ENCODE peak calls at places on chromosome 6, in four cellular contexts. E is stimulated activated CD4-positive, alpha-beta T cell treated with anti-CD3 and anti-CD28 coated beads, Interleukin-4, amount 100 ng/mL, for 48 hours; Y is HFFc6; K is naive B cell. L is an unnamed sample.

GRCh38 chr6:36752886-36753506 is 55.4 kb downstream of the RAB44 start:
- DNase-seq in Y (no peak), E (no peak), K (peak), L (no peak)

GRCh38 chr6:167647750-167648470 is 178.8 kb upstream of the AFDN start:
- DNase-seq in E (no peak), Y (no peak), K (no peak), L (no peak)

GRCh38 chr6:151154418-151154817 is 85.3 kb upstream of the AKAP12 start:
- DNase-seq in E (no peak), Y (no peak), K (no peak), L (peak)

GRCh38 chr6:136031982-136032381 is 180.5 kb downstream of the PDE7B start:
- DNase-seq in Y (peak), K (no peak), E (no peak), L (no peak)

GRCh38 chr6:57242505-57242904 is 20.4 kb upstream of the RAB23 start:
- DNase-seq in Y (peak), K (no peak), E (no peak), L (no peak)

GRCh38 chr6:95364016-95364604 is 213.2 kb upstream of the MANEA start:
- DNase-seq in K (no peak), E (no peak), Y (peak), L (no peak)

GRCh38 chr6:4125933-4126864 is 9.2 kb downstream of the ECI2 start:
- DNase-seq in Y (peak), K (no peak), E (no peak), L (no peak)

GRCh38 chr6:75791881-75792280 is 42.8 kb downstream of the MYO6 start:
- DNase-seq in Y (no peak), K (no peak), E (no peak), L (no peak)

GRCh38 chr6:110351546-110351945 is 6.6 kb downstream of the METTL24 start:
- DNase-seq in K (no peak), Y (no peak), E (no peak), L (no peak)

GRCh38 chr6:161557333-161558107 is 283.7 kb upstream of the AGPAT4 start:
- DNase-seq in Y (no peak), K (no peak), E (no peak), L (no peak)

GRCh38 chr6:128724738-128725137 is 158.2 kb upstream of the LAMA2 start:
- DNase-seq in K (no peak), Y (no peak), E (no peak), L (no peak)

GRCh38 chr6:14516947-14517346 is 399.4 kb downstream of the CD83 start:
- DNase-seq in E (no peak), Y (no peak), K (no peak), L (no peak)

GRCh38 chr6:37308084-37308817 is 45.5 kb upstream of the RNF8 start:
- DNase-seq in K (no peak), E (no peak), Y (peak), L (no peak)

GRCh38 chr6:164151762-164152161 is 737.2 kb downstream of the QKI start:
- DNase-seq in E (no peak), Y (no peak), K (no peak), L (no peak)

GRCh38 chr6:15363523-15364400 is 117.9 kb downstream of the JARID2 start:
- DNase-seq in K (peak), E (no peak), Y (no peak), L (no peak)

GRCh38 chr6:3727593-3728108 is 23.9 kb downstream of the PXDC1 start:
- DNase-seq in Y (no peak), E (no peak), K (no peak), L (no peak)

GRCh38 chr6:42345696-42346416 is 105.9 kb downstream of the TRERF1 start:
- DNase-seq in E (no peak), Y (no peak), K (no peak), L (no peak)

GRCh38 chr6:28544211-28544610 is 18.5 kb downstream of the GPX5 start:
- DNase-seq in K (no peak), E (no peak), Y (no peak), L (no peak)

GRCh38 chr6:100678027-100678426 is 203.1 kb downstream of the ASCC3 start:
- DNase-seq in Y (no peak), K (no peak), E (no peak), L (no peak)

GRCh38 chr6:49220293-49220692 is 242.8 kb downstream of the MMUT start:
- DNase-seq in K (no peak), Y (no peak), E (no peak), L (no peak)

GRCh38 chr6:35486005-35486925 is 10.6 kb downstream of the TEAD3 start:
- DNase-seq in E (no peak), Y (no peak), K (no peak), L (peak)

GRCh38 chr6:159715168-159715567 is 12.1 kb upstream of the WTAP start:
- DNase-seq in Y (no peak), K (no peak), E (no peak), L (no peak)

GRCh38 chr6:33627876-33628275 is 6.8 kb downstream of the ITPR3 start:
- DNase-seq in K (no peak), E (no peak), Y (no peak), L (peak)

GRCh38 chr6:46513533-46513932 is 22.3 kb upstream of the RCAN2 start:
- DNase-seq in Y (no peak), K (no peak), E (no peak), L (no peak)

GRCh38 chr6:151240036-151240685 is 394 bp downstream of the AKAP12 start:
- DNase-seq in E (peak), K (peak), Y (peak), L (peak)

GRCh38 chr6:33960345-33961313 is 156.8 kb upstream of the MLN start:
- DNase-seq in K (no peak), E (no peak), Y (no peak), L (no peak)

GRCh38 chr6:650098-650497 is 6.8 kb downstream of the HUS1B start:
- DNase-seq in Y (no peak), K (no peak), E (no peak), L (no peak)

GRCh38 chr6:108565893-108566292 is 5.2 kb downstream of the FOXO3 start:
- DNase-seq in Y (peak), K (peak), E (no peak), L (no peak)

GRCh38 chr6:3318226-3318625 is 59.5 kb downstream of the PSMG4 start:
- DNase-seq in E (peak), Y (no peak), K (no peak), L (peak)

GRCh38 chr6:11744753-11745152 is 33.9 kb downstream of the ADTRP start:
- DNase-seq in Y (no peak), E (no peak), K (no peak), L (peak)

GRCh38 chr6:104630955-104631354 is 228.8 kb downstream of the HACE1 start:
- DNase-seq in E (no peak), K (no peak), Y (no peak), L (no peak)

GRCh38 chr6:38443750-38444149 is 196.0 kb downstream of the BTBD9 start:
- DNase-seq in Y (peak), E (no peak), K (no peak), L (no peak)

GRCh38 chr6:52820198-52820597 is 16.6 kb upstream of the GSTA1 start:
- DNase-seq in Y (peak), E (no peak), K (no peak), L (no peak)

GRCh38 chr6:89368107-89368506 is 15.6 kb upstream of the UBE2J1 start:
- DNase-seq in Y (peak), E (peak), K (peak), L (no peak)

GRCh38 chr6:89471287-89471867 is 38.4 kb downstream of the ANKRD6 start:
- DNase-seq in K (no peak), E (no peak), Y (no peak), L (no peak)

L was measured in pancreas.